ENCODE peak calls at places on chromosome 7, in six cellular contexts. M is colonic mucosa, R is astrocyte of the spinal cord, E is tibial artery, O is BJ, Z is esophagus squamous epithelium. K is an unnamed sample.

GRCh38 chr7:51135576-51135975 is 181.0 kb downstream of the COBL start:
- DNase-seq in O (no peak), E (no peak), M (no peak), R (no peak), Z (no peak), K (no peak)

GRCh38 chr7:139733751-139734150 is 44.0 kb downstream of the HIPK2 start:
- DNase-seq in Z (no peak), E (no peak), M (no peak), O (no peak), R (no peak), K (no peak)

GRCh38 chr7:127392182-127392565 is 334 bp downstream of the ZNF800 start:
- DNase-seq in O (no peak), R (peak), M (peak), Z (peak), E (peak), K (no peak)

GRCh38 chr7:130189281-130189782 is 15.9 kb downstream of the TMEM209 start:
- DNase-seq in Z (no peak), O (peak), M (no peak), R (peak), E (no peak), K (no peak)

GRCh38 chr7:29935111-29935510 is 54.5 kb downstream of the SCRN1 start:
- DNase-seq in M (no peak), R (peak), O (no peak), Z (no peak), E (no peak), K (no peak)

GRCh38 chr7:118452128-118452527 is 227.6 kb downstream of the ANKRD7 start:
- DNase-seq in Z (no peak), M (no peak), E (no peak), R (no peak), O (no peak), K (peak)

GRCh38 chr7:74371381-74372059 is 82.2 kb upstream of the GTF2IRD1 start:
- DNase-seq in Z (no peak), O (no peak), E (no peak), M (peak), R (no peak), K (no peak)

GRCh38 chr7:93092757-93093370 is 24.9 kb downstream of the SAMD9 start:
- DNase-seq in M (no peak), Z (no peak), E (no peak), R (peak), O (no peak), K (peak)

GRCh38 chr7:92832623-92833023 is 3.8 kb downstream of the CDK6 start:
- DNase-seq in M (no peak), Z (no peak), E (no peak), R (no peak), O (no peak), K (no peak)

GRCh38 chr7:139341776-139342244 is 673 bp downstream of the FMC1 start:
- DNase-seq in R (no peak), E (no peak), O (peak), Z (no peak), M (no peak), K (no peak)

GRCh38 chr7:34787586-34787985 is 129.6 kb downstream of the NPSR1 start:
- DNase-seq in M (no peak), E (no peak), Z (no peak), O (no peak), R (no peak), K (no peak)

GRCh38 chr7:106543221-106543757 is 117.7 kb downstream of the CCDC71L start:
- DNase-seq in R (no peak), O (no peak), Z (no peak), E (no peak), M (no peak), K (no peak)

GRCh38 chr7:55013851-55014250 is 5.0 kb upstream of the EGFR start:
- DNase-seq in O (no peak), R (no peak), Z (no peak), M (no peak), E (no peak), K (no peak)

GRCh38 chr7:38317457-38318037 is 44.1 kb upstream of the TARP start:
- DNase-seq in R (no peak), E (no peak), O (no peak), Z (no peak), M (no peak), K (no peak)

GRCh38 chr7:70504254-70504653 is 627.7 kb upstream of the GALNT17 start:
- DNase-seq in O (no peak), Z (no peak), R (no peak), E (no peak), M (no peak), K (no peak)

GRCh38 chr7:130986271-130986690 is 252.3 kb upstream of the KLF14 start:
- DNase-seq in E (no peak), O (no peak), Z (no peak), R (no peak), M (no peak), K (no peak)

GRCh38 chr7:72925546-72926120 is 738 bp downstream of the POM121 start:
- DNase-seq in O (no peak), E (no peak), Z (no peak), R (peak), M (no peak), K (no peak)

GRCh38 chr7:72098812-72099211 is 313.3 kb downstream of the CALN1 start:
- DNase-seq in Z (no peak), R (no peak), O (no peak), M (no peak), E (no peak), K (no peak)

GRCh38 chr7:36563706-36564325 is 160.5 kb downstream of the AOAH start:
- DNase-seq in M (no peak), Z (no peak), R (no peak), O (no peak), E (no peak), K (no peak)

GRCh38 chr7:140035400-140036223 is 27.1 kb downstream of the PARP12 start:
- DNase-seq in E (no peak), O (peak), M (no peak), Z (no peak), R (peak), K (no peak)

GRCh38 chr7:128827248-128827958 is 2.8 kb upstream of the FLNC start:
- DNase-seq in O (no peak), Z (no peak), R (peak), E (peak), M (no peak), K (no peak)

GRCh38 chr7:151844080-151844827 is 32.7 kb downstream of the PRKAG2 start:
- DNase-seq in M (no peak), O (no peak), R (peak), Z (no peak), E (no peak), K (no peak)

GRCh38 chr7:155375337-155376277 is 77.9 kb downstream of the INSIG1 start:
- DNase-seq in Z (no peak), M (no peak), O (no peak), E (no peak), R (no peak), K (no peak)

GRCh38 chr7:20280475-20281351 is 50.0 kb upstream of the ITGB8 start:
- DNase-seq in R (peak), O (peak), M (no peak), Z (no peak), E (no peak), K (no peak)

GRCh38 chr7:87370660-87371180 is 25.3 kb downstream of the CROT start:
- DNase-seq in Z (no peak), O (no peak), M (no peak), R (peak), E (no peak), K (peak)

GRCh38 chr7:140683657-140684056 is 10.9 kb downstream of the ADCK2 start:
- DNase-seq in R (no peak), E (peak), O (no peak), M (no peak), Z (no peak), K (no peak)

GRCh38 chr7:30853576-30853975 is 58.1 kb upstream of the AQP1 start:
- DNase-seq in M (no peak), R (no peak), E (no peak), Z (no peak), O (no peak), K (no peak)

GRCh38 chr7:138374119-138374693 is 85.9 kb upstream of the TRIM24 start:
- DNase-seq in R (no peak), O (no peak), Z (no peak), M (no peak), E (no peak), K (no peak)

GRCh38 chr7:79452032-79452494 is 1.4 kb downstream of the MAGI2 start:
- DNase-seq in M (peak), R (peak), Z (peak), O (no peak), E (peak), K (no peak)

GRCh38 chr7:29811597-29811996 is 5.3 kb downstream of the WIPF3 start:
- DNase-seq in M (no peak), Z (no peak), R (no peak), E (no peak), O (no peak), K (no peak)

GRCh38 chr7:28065308-28065707 is 115.3 kb downstream of the JAZF1 start:
- DNase-seq in M (no peak), R (no peak), Z (no peak), O (peak), E (no peak), K (no peak)

GRCh38 chr7:117110480-117111315 is 157.4 kb downstream of the ST7 start:
- DNase-seq in Z (no peak), R (no peak), E (no peak), M (no peak), O (no peak), K (no peak)

GRCh38 chr7:147483634-147484292 is 1106.8 kb upstream of the C7orf33 start:
- DNase-seq in R (no peak), M (no peak), Z (no peak), E (no peak), O (no peak), K (no peak)

GRCh38 chr7:1981201-1981877 is 251.4 kb downstream of the MAD1L1 start:
- DNase-seq in R (no peak), O (no peak), E (no peak), M (no peak), Z (no peak), K (no peak)

GRCh38 chr7:1977876-1978441 is 254.8 kb downstream of the MAD1L1 start:
- DNase-seq in M (no peak), E (peak), Z (no peak), R (no peak), O (no peak), K (no peak)

GRCh38 chr7:1978656-1979590 is 253.8 kb downstream of the MAD1L1 start:
- DNase-seq in R (no peak), E (peak), M (no peak), O (no peak), Z (no peak), K (no peak)

GRCh38 chr7:1981878-1982230 is 250.9 kb downstream of the MAD1L1 start:
- DNase-seq in Z (no peak), R (no peak), M (no peak), E (no peak), O (no peak), K (no peak)

DNA sequence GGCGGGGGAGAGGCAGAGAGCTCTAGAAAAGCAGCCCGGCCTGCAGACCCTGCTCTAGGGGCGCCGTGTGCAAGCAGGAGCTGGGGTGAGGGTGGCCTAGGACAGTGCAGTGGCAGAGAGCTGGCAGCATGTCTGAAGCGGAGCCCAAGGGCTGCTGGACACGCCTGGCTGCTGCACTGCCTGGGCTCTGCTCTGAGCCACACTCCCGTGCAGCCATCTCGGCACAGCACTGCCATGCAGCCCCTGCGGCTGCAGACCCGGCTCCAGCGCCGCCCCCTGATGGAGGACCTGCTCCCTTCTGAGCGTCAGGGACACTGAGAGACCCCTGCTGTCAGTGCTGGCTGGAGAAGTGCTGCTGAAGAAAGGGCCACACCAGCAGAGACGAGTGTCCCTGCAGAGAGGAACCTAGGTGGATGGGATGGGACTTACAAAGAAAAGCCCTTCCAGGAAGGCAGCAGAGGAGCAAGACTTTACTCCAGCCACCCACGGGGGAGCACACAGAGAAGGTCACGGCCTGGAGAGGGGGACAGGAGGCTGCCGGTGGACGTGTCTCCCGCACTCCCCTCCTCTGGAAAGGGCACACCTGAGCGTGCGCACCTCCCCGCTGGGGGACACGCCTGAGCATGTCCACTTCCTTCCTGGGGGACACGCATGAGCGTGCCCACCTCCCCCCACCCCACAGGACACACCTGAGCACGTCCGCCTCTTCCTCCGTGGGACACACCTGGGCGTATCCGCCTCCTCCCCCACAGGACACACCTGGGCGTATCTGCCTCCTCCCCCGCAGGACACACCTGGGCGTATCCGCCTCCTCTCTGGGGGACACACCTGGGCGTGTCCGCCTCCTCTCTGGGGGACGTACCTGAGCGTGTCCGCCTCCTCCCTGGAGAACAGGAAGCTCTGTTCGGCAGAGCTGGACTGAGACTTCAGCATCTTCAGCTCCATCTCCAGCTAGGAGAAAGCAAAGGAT is 252.9 kb downstream of the MAD1L1 start:
- DNase-seq in Z (peak), M (no peak), R (no peak), E (peak), O (no peak), K (no peak)
- H3K4me3 ChIP-seq in Z (no peak), M (no peak), R (no peak), E (no peak), O (no peak), K (no peak)

GRCh38 chr7:83947260-83947659 is 247.3 kb downstream of the SEMA3A start:
- DNase-seq in E (no peak), R (no peak), Z (no peak), M (no peak), O (no peak), K (no peak)
- TF ChIP-seq CTCF in E (no peak), R (peak), Z (no peak), M (peak), O (peak), K (peak)

DNA sequence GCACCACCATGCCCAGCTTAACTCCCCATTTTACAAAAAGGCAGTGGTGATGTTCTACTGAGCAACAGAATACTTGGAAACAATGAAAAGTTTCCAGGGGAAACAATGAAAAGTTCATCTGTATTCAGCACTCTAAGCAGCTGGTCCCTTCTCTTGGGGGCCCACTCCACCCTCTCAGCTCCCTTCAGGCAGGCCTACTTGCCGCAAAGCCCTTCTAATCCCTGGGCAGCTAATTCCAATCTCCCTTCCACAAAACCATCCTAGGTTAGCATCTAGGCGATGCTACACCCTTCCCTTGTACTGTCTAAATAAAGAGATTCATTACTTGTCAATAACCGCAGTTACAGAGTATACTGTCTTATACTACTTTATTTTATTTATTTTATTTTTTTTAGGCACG is 79.1 kb downstream of the SPDYE5 start:
- DNase-seq in M (no peak), E (no peak), O (no peak), R (no peak), Z (no peak), K (no peak)
- H3K4me3 ChIP-seq in M (no peak), E (no peak), O (no peak), R (no peak), Z (no peak), K (no peak)

GRCh38 chr7:114217026-114217425 is 197.6 kb upstream of the FOXP2 start:
- DNase-seq in M (no peak), O (no peak), E (no peak), R (no peak), Z (no peak), K (no peak)
- TF ChIP-seq CTCF in M (no peak), O (no peak), E (no peak), R (no peak), Z (no peak), K (peak)

GRCh38 chr7:94648731-94649130 is 7.2 kb downstream of the SGCE start:
- DNase-seq in M (no peak), R (no peak), E (no peak), Z (no peak), O (no peak), K (no peak)
- H3K4me3 ChIP-seq in M (no peak), R (no peak), E (no peak), Z (no peak), O (no peak), K (no peak)

DNA sequence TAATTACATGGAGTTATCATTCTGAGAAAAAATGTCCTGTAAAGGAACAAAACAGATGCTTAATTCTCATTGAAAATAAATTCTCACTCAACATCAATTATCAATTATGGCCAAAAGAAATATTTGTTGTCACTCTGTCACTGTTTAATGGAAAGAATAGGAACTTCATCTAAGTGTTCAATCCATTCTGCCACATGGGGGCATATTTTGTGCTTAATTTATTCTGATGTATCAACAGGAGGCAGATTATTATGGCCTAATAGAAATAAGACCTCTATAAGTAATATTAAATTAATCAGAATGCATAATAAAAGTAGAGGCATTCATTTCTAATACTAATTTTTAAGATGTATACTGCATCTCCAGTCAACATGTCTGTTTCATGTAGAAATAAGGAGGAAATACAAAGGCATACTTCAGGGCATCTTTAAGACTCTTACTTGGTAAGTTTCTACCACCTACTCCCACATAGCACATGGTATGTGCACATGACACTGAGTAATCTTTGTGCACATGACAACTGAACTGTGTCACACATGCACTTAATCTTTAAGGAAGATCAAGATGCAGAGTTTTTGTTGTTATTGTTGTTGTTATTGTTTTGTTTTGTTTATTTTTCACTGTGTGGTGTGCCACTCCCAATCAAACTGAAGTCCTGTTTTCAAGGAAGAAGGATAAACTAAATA is 420.4 kb upstream of the SEMA3A start:
- DNase-seq in O (no peak), M (no peak), R (no peak), E (no peak), Z (no peak), K (peak)
- TF ChIP-seq CTCF in O (no peak), M (no peak), R (peak), E (no peak), Z (no peak), K (peak)

GRCh38 chr7:4958477-4959301 is at the start of gene MMD2:
- DNase-seq in O (no peak), E (no peak), Z (no peak), R (no peak), M (no peak), K (no peak)
- H3K4me3 ChIP-seq in O (no peak), E (peak), Z (peak), R (no peak), M (no peak), K (no peak)

GRCh38 chr7:149850007-149850594 is 11.9 kb downstream of the ZNF862 start:
- DNase-seq in R (no peak), Z (no peak), M (no peak), E (no peak), O (no peak), K (no peak)
- TF ChIP-seq CTCF in R (peak), Z (no peak), M (no peak), E (no peak), O (no peak), K (no peak)

GRCh38 chr7:100694196-100694745 is at the start of gene GIGYF1:
- DNase-seq in M (peak), E (peak), O (no peak), Z (no peak), R (peak), K (no peak)

GRCh38 chr7:100693312-100694195 is 496 bp downstream of the GIGYF1 start:
- DNase-seq in R (no peak), Z (no peak), O (no peak), M (no peak), E (no peak), K (no peak)

GRCh38 chr7:100691676-100692577 is 2.1 kb downstream of the GIGYF1 start:
- DNase-seq in R (peak), O (no peak), E (peak), M (peak), Z (no peak), K (no peak)

GRCh38 chr7:100689230-100690135 is 4.6 kb downstream of the GIGYF1 start:
- DNase-seq in Z (no peak), R (no peak), E (no peak), M (no peak), O (no peak), K (no peak)

GRCh38 chr7:100692578-100692961 is 1.5 kb downstream of the GIGYF1 start:
- DNase-seq in Z (no peak), O (no peak), M (no peak), R (no peak), E (no peak), K (no peak)
- H3K4me3 ChIP-seq in Z (peak), O (peak), M (peak), R (peak), E (peak), K (peak)

K was measured in epithelial cell of proximal tubule.